ENCODE peak calls at places on chromosomes 11 and 22, in seven cellular contexts. I, A, S, Q, D, R and T are unnamed samples.

GRCh38 chr11:1734571-1735081 is 15.8 kb downstream of the IFITM10 start:
- DNase-seq in I (no peak), A (peak), S (no peak), Q (no peak), D (no peak), R (no peak), T (no peak)

GRCh38 chr11:95891423-95892177 is 32.3 kb downstream of the MTMR2 start:
- DNase-seq in I (no peak), A (no peak), S (no peak), Q (no peak), D (peak), R (no peak), T (no peak)

GRCh38 chr11:1196516-1197391 is 26.1 kb upstream of the MUC5B start:
- DNase-seq in I (no peak), A (peak), S (no peak), Q (no peak), D (no peak), R (no peak), T (no peak)

GRCh38 chr11:41051919-41052630 is 407.4 kb downstream of the LRRC4C start:
- DNase-seq in I (no peak), A (no peak), S (no peak), Q (no peak), D (no peak), R (peak), T (no peak)

GRCh38 chr11:94792453-94792852 is 24.3 kb downstream of the AMOTL1 start:
- DNase-seq in I (no peak), A (no peak), S (no peak), Q (no peak), D (no peak), R (no peak), T (no peak)

GRCh38 chr22:38314992-38315800 is 2.0 kb downstream of the CSNK1E start:
- DNase-seq in I (no peak), A (no peak), S (no peak), Q (peak), D (peak), R (no peak), T (peak)

GRCh38 chr11:819943-820649 is 1.4 kb downstream of the PNPLA2 start:
- DNase-seq in I (no peak), A (peak), S (peak), Q (peak), D (peak), R (peak), T (no peak)

GRCh38 chr22:17692841-17693240 is 54.3 kb downstream of the BCL2L13 start:
- DNase-seq in I (no peak), A (no peak), S (no peak), Q (no peak), D (no peak), R (no peak), T (no peak)

GRCh38 chr11:77424639-77425038 is 49.3 kb downstream of the PAK1 start:
- DNase-seq in I (no peak), A (no peak), S (no peak), Q (no peak), D (no peak), R (no peak), T (no peak)

GRCh38 chr11:1829039-1829820 is 5.6 kb upstream of the SYT8 start:
- DNase-seq in I (peak), A (no peak), S (no peak), Q (no peak), D (peak), R (peak), T (no peak)

GRCh38 chr11:28346209-28346608 is 238.0 kb downstream of the METTL15 start:
- DNase-seq in I (no peak), A (no peak), S (no peak), Q (no peak), D (peak), R (peak), T (no peak)

GRCh38 chr11:73308003-73308962 is at the start of gene ARHGEF17:
- DNase-seq in I (no peak), A (peak), S (peak), Q (peak), D (peak), R (peak), T (peak)

GRCh38 chr11:63738720-63739360 is 29.7 kb downstream of the ZFTA start:
- DNase-seq in I (peak), A (peak), S (peak), Q (peak), D (peak), R (peak), T (peak)

GRCh38 chr11:34790620-34791019 is 125.6 kb downstream of the APIP start:
- DNase-seq in I (no peak), A (no peak), S (no peak), Q (no peak), D (no peak), R (peak), T (no peak)

GRCh38 chr11:74232316-74232950 is 61.3 kb downstream of the PPME1 start:
- DNase-seq in I (no peak), A (no peak), S (no peak), Q (no peak), D (no peak), R (no peak), T (no peak)

GRCh38 chr11:57735655-57736298 is 5.5 kb upstream of the SELENOH start:
- DNase-seq in I (no peak), A (peak), S (no peak), Q (peak), D (no peak), R (no peak), T (no peak)

GRCh38 chr22:29154364-29155048 is 51.2 kb upstream of the EMID1 start:
- DNase-seq in I (no peak), A (peak), S (peak), Q (peak), D (peak), R (peak), T (peak)

GRCh38 chr11:113563766-113564165 is 88.6 kb upstream of the DRD2 start:
- DNase-seq in I (no peak), A (no peak), S (no peak), Q (no peak), D (no peak), R (peak), T (no peak)

GRCh38 chr11:111923351-111923788 is 4.7 kb downstream of the C11orf52 start:
- DNase-seq in I (no peak), A (peak), S (no peak), Q (no peak), D (peak), R (no peak), T (peak)

GRCh38 chr11:2825886-2826678 is 59.5 kb downstream of the CDKN1C start:
- DNase-seq in I (peak), A (no peak), S (no peak), Q (peak), D (peak), R (peak), T (peak)

GRCh38 chr11:36451045-36451444 is 59.0 kb downstream of the TRAF6 start:
- DNase-seq in I (no peak), A (no peak), S (no peak), Q (no peak), D (no peak), R (no peak), T (no peak)

GRCh38 chr11:45885274-45885920 is at the start of gene MAPK8IP1:
- DNase-seq in I (no peak), A (peak), S (no peak), Q (peak), D (no peak), R (peak), T (peak)

GRCh38 chr11:1881442-1882264 is 10.0 kb downstream of the PRR33 start:
- DNase-seq in I (no peak), A (no peak), S (no peak), Q (no peak), D (no peak), R (no peak), T (peak)

GRCh38 chr11:94043241-94043640 is 22.1 kb downstream of the HEPHL1 start:
- DNase-seq in I (no peak), A (no peak), S (no peak), Q (no peak), D (no peak), R (no peak), T (no peak)

GRCh38 chr11:47773882-47774281 is 6.7 kb upstream of the FNBP4 start:
- DNase-seq in I (no peak), A (no peak), S (no peak), Q (no peak), D (no peak), R (no peak), T (no peak)

GRCh38 chr11:47778878-47779483 is 11.8 kb upstream of the FNBP4 start:
- DNase-seq in I (no peak), A (no peak), S (no peak), Q (no peak), D (no peak), R (no peak), T (no peak)

DNA sequence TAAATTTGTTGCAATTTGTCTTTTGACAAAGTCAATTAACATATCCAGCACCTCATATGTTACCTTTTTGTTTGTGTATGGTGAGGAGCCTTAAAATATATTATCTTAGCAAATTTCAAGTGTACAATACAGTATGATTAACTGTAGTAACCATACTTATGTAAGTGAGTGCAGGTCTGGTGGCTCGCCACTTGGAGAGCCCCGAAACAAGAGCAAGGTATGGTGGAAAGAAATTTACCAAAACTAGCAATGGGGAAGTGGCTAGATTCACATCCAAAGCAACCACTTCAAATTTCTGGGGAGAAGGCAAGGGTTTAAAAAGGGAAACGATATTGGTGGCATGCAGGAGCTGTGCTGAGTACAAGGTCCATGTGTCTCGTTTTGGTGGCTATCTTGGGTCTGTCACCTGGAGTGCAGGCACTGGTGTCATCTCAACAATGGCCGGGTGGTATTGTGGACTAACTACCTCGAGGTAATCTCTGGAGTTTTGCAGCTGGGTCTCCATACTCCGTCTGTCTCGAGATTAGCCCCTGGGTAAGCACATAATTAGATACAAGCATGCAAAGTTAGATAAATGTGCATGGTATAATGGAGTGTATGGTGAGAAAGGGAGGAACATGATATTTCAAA is 8.2 kb upstream of the FNBP4 start:
- DNase-seq in I (no peak), A (no peak), S (no peak), Q (no peak), D (no peak), R (no peak), T (no peak)
- H3K4me3 ChIP-seq in I (no peak), A (no peak), S (no peak), Q (no peak), D (no peak), R (no peak), T (no peak)

DNA sequence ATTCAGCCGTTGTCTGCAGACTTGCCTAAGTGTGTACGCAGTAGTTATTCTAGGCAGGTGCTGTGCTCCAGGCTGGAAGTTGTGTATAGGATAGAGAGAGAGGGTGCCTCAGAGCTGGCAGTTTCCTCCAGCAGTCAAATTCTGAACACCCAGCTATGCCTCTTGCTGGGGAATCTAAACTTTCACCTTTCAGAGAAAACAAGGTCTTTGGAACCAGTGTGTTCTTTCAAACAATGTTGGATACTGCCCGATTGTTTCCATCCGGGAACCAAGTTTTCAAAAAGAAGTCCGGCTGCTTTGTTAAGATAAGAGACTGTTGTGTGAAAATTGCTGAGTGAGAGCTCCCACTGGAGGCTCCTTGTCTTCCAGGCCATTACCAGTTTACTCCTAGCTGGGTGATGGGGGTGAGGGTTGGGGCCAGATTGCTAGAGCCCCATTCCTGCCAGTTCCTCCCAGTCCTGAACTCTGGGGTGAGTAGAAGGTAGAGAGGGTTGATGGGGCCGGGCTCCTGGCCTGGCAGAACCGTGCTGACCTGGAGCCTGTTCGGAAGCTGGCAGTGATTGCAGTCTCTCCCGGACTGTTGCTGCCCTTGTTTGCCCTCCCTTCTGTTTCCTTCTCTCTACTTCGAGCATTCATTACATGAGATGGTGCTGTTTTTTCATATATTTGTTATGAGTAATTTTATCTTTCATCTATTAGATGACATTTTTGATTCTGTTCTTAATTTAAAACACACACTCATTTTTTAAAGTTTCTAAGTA is 150.2 kb downstream of the TEAD1 start:
- DNase-seq in I (no peak), A (peak), S (no peak), Q (no peak), D (no peak), R (no peak), T (no peak)
- TF ChIP-seq CTCF in I (no peak), A (peak), S (no peak), Q (no peak), D (no peak), R (no peak), T (no peak)

GRCh38 chr22:45211848-45212247 is 28.8 kb downstream of the KIAA0930 start:
- DNase-seq in I (no peak), A (no peak), S (no peak), Q (no peak), D (no peak), R (no peak), T (peak)
- H3K4me3 ChIP-seq in I (peak), A (peak), S (no peak), Q (no peak), D (peak), R (no peak), T (peak)

GRCh38 chr11:59097113-59097708 is 9.8 kb upstream of the FAM111B start:
- DNase-seq in I (peak), A (peak), S (peak), Q (peak), D (peak), R (peak), T (peak)
- TF ChIP-seq CTCF in I (peak), A (peak), S (peak), Q (peak), D (peak), R (peak), T (peak)

GRCh38 chr22:49848690-49849160 is 4.9 kb upstream of the ZBED4 start:
- DNase-seq in I (no peak), A (no peak), S (no peak), Q (no peak), D (no peak), R (no peak), T (no peak)

GRCh38 chr22:49849161-49850020 is 4.3 kb upstream of the ZBED4 start:
- DNase-seq in I (no peak), A (no peak), S (no peak), Q (no peak), D (no peak), R (no peak), T (no peak)

GRCh38 chr22:49845666-49846459 is 7.8 kb upstream of the ZBED4 start:
- DNase-seq in I (no peak), A (no peak), S (no peak), Q (no peak), D (no peak), R (no peak), T (no peak)

GRCh38 chr22:49850021-49850911 is 3.4 kb upstream of the ZBED4 start:
- DNase-seq in I (no peak), A (no peak), S (no peak), Q (no peak), D (no peak), R (no peak), T (no peak)

GRCh38 chr22:49847751-49848689 is 5.6 kb upstream of the ZBED4 start:
- DNase-seq in I (no peak), A (peak), S (no peak), Q (peak), D (no peak), R (no peak), T (no peak)
- H3K4me3 ChIP-seq in I (no peak), A (peak), S (no peak), Q (peak), D (no peak), R (no peak), T (no peak)

DNA sequence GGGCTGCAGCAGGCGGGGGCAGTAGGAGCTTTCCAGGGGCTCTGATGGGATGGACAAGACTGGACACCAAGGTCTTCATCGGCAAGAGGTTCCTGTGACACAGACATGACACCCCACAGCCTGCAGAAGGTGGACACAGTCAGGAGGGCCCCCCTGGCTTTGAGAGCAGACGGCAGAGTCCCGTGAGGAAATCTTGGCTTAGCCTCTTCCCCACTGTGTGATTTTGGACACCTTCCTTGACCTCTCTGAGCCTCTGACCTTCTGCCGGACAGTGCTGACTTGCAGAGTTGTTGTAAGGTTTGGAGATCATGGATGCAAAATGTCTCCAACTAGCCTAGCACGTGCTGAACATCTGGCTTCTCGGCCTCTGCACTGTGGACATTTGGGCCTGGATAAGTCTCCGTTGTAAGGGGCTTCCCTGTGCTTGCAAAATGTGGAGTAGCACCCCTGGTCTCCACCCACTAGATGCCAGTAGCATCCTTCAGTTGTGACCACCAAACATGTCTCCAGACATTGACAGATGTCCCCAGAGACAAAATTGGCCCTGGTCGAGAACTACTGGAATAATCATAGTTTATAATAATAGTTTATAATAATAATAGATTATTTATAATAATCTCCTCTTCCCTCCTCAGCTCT is 54.6 kb downstream of the MCM5 start:
- DNase-seq in I (no peak), A (no peak), S (no peak), Q (no peak), D (no peak), R (no peak), T (no peak)
- TF ChIP-seq CTCF in I (peak), A (peak), S (no peak), Q (no peak), D (peak), R (peak), T (no peak)

DNA sequence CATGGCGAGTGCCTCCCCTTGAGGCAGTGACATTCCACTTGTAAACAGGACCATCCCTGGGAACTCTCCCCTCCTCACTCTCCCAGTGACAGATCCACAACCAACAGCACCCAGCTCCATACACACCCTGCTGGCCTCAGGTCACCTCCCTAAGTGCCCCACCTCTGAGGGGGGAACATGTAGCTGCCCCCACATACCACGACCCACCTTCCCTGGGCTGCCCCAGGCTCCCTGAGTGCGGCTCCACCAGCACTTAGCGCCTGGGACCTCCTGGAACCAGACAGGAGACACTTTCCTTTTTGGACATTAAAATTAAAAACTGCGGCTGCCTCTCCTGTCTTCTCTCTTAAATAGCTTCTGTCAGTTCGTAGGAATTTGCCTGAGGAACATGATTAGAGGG is 1140.1 kb downstream of the BRD1 start:
- DNase-seq in I (no peak), A (no peak), S (no peak), Q (no peak), D (no peak), R (no peak), T (no peak)
- H3K4me3 ChIP-seq in I (no peak), A (no peak), S (no peak), Q (no peak), D (no peak), R (no peak), T (no peak)

DNA sequence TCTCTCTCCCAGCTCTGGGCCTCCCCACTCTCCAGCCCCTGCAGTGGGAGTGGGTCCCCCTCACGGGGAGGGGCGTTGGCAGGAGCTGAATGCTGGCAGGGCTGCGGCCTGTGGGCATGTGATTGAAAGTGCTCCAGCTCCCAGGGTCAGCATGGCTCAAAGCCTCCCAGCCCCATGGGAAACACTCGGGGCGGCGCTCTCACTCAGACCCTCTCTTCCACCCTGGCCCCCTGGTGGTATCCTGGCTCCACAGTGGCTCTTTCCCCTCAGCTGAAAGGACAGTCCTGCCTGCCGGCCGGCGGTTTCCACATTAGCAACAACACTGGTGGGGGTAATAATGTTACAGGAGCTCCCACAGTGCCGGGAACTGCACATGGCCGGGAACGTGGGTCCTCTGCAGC is 35.5 kb downstream of the POLR3H start:
- DNase-seq in I (no peak), A (peak), S (no peak), Q (no peak), D (no peak), R (no peak), T (no peak)
- TF ChIP-seq CTCF in I (no peak), A (peak), S (no peak), Q (no peak), D (no peak), R (no peak), T (no peak)

DNA sequence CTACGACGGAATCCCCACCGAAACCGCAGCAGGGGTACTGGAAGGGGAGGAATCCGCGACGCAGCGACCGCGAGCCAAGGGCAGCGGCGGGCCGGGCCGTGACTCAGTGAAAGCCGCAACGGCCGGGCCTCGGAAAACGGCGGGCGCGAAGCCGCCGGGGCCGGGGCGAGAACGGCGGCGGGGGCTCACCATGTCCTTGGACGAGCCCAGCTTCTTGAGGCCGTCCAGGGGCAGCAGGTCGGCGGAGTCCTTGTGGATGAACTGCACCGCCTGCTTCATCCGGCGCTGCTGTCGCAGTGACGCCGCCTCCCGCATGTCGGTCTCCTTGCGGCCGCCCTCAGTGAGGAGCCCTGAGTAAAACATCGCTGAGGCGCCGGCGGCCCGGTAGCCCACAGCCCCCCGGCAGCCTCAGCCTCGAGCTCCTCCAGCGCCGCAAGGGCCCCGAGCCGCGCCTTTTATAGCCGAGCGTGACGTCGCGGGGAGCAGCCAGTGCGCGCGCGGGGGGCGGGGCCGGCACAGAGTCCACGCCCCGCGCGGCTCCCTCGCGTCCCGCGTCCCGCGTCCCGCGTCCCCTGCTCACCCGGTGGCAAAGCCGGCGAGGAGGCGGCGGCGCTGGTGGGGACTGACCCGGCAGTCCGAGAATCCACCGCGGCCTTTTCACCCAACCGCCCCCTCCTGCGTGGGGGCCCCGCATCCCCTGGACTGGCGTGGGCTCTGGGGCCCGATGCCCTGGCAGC is at the start of gene NRIP3:
- DNase-seq in I (no peak), A (peak), S (no peak), Q (peak), D (peak), R (peak), T (peak)
- H3K4me3 ChIP-seq in I (peak), A (peak), S (no peak), Q (peak), D (peak), R (peak), T (peak)